ENCODE peak calls at places on chromosomes 2 and 18, in eight cellular contexts. One of them, this sample, is unnamed.

GRCh38 chr2:20676353-20677215 is 9.6 kb downstream of the GDF7 start:
- DNase-seq in H1: no peak
- DNase-seq in stomach: no peak
- DNase-seq in esophagus muscularis mucosa: no peak
- DNase-seq in GM23338: no peak
- DNase-seq in HCT116: no peak
- DNase-seq in suprapubic skin: no peak
- DNase-seq in SK-N-SH: no peak
- DNase-seq in this sample: no peak

GRCh38 chr2:64943387-64944150 is 45.6 kb upstream of the SLC1A4 start:
- DNase-seq in H1: no peak
- DNase-seq in stomach: peak; percentile 48
- DNase-seq in esophagus muscularis mucosa: no peak
- DNase-seq in GM23338: no peak
- DNase-seq in HCT116: no peak
- DNase-seq in suprapubic skin: peak; percentile 87
- DNase-seq in SK-N-SH: no peak
- DNase-seq in this sample: peak; percentile 71

GRCh38 chr2:119541476-119541875 is 2.8 kb upstream of the CFAP221 start:
- DNase-seq in H1: no peak
- DNase-seq in stomach: no peak
- DNase-seq in esophagus muscularis mucosa: no peak
- DNase-seq in GM23338: no peak
- DNase-seq in HCT116: no peak
- DNase-seq in suprapubic skin: no peak
- DNase-seq in SK-N-SH: no peak
- DNase-seq in this sample: no peak

GRCh38 chr2:120817136-120817955 is 81.7 kb downstream of the GLI2 start:
- DNase-seq in H1: no peak
- DNase-seq in stomach: no peak
- DNase-seq in esophagus muscularis mucosa: no peak
- DNase-seq in GM23338: no peak
- DNase-seq in HCT116: no peak
- DNase-seq in suprapubic skin: no peak
- DNase-seq in SK-N-SH: no peak
- DNase-seq in this sample: no peak

GRCh38 chr2:33518929-33519328 is 42.5 kb downstream of the RASGRP3 start:
- DNase-seq in H1: no peak
- DNase-seq in stomach: no peak
- DNase-seq in esophagus muscularis mucosa: peak; percentile 37
- DNase-seq in GM23338: no peak
- DNase-seq in HCT116: no peak
- DNase-seq in suprapubic skin: no peak
- DNase-seq in SK-N-SH: no peak
- DNase-seq in this sample: no peak

GRCh38 chr18:48859311-48860275 is 91.2 kb downstream of the SMAD7 start:
- DNase-seq in H1: peak; percentile 66
- DNase-seq in stomach: no peak
- DNase-seq in esophagus muscularis mucosa: no peak
- DNase-seq in GM23338: peak; percentile 61
- DNase-seq in HCT116: no peak
- DNase-seq in suprapubic skin: no peak
- DNase-seq in SK-N-SH: peak; percentile 92
- DNase-seq in this sample: no peak

GRCh38 chr2:223786236-223786635 is 51.1 kb downstream of the AP1S3 start:
- DNase-seq in H1: no peak
- DNase-seq in stomach: no peak
- DNase-seq in esophagus muscularis mucosa: no peak
- DNase-seq in GM23338: no peak
- DNase-seq in HCT116: no peak
- DNase-seq in suprapubic skin: no peak
- DNase-seq in SK-N-SH: no peak
- DNase-seq in this sample: no peak

GRCh38 chr2:10332402-10333246 is 29.9 kb downstream of the HPCAL1 start:
- DNase-seq in H1: no peak
- DNase-seq in stomach: no peak
- DNase-seq in esophagus muscularis mucosa: no peak
- DNase-seq in GM23338: no peak
- DNase-seq in HCT116: no peak
- DNase-seq in suprapubic skin: no peak
- DNase-seq in SK-N-SH: no peak
- DNase-seq in this sample: no peak

GRCh38 chr2:23286765-23287155 is 98.2 kb upstream of the KLHL29 start:
- DNase-seq in H1: no peak
- DNase-seq in stomach: no peak
- DNase-seq in esophagus muscularis mucosa: peak; percentile 92
- DNase-seq in GM23338: no peak
- DNase-seq in HCT116: no peak
- DNase-seq in suprapubic skin: peak; percentile 73
- DNase-seq in SK-N-SH: no peak
- DNase-seq in this sample: no peak

GRCh38 chr2:23287250-23287704 is 97.7 kb upstream of the KLHL29 start:
- DNase-seq in H1: no peak
- DNase-seq in stomach: no peak
- DNase-seq in esophagus muscularis mucosa: peak; percentile 88
- DNase-seq in GM23338: peak; percentile 11
- DNase-seq in HCT116: no peak
- DNase-seq in suprapubic skin: no peak
- DNase-seq in SK-N-SH: no peak
- DNase-seq in this sample: peak; percentile 68

GRCh38 chr2:23286031-23286764 is 98.8 kb upstream of the KLHL29 start:
- DNase-seq in H1: no peak
- DNase-seq in stomach: no peak
- DNase-seq in esophagus muscularis mucosa: peak; percentile 79
- DNase-seq in GM23338: no peak
- DNase-seq in HCT116: no peak
- DNase-seq in suprapubic skin: no peak
- DNase-seq in SK-N-SH: no peak
- DNase-seq in this sample: no peak

GRCh38 chr2:23283653-23284052 is 101.3 kb upstream of the KLHL29 start:
- DNase-seq in H1: no peak
- DNase-seq in stomach: no peak
- DNase-seq in esophagus muscularis mucosa: peak; percentile 34
- DNase-seq in GM23338: no peak
- DNase-seq in HCT116: no peak
- DNase-seq in suprapubic skin: no peak
- DNase-seq in SK-N-SH: no peak
- DNase-seq in this sample: no peak

GRCh38 chr2:23285076-23285795 is 99.7 kb upstream of the KLHL29 start:
- DNase-seq in H1: no peak
- DNase-seq in stomach: no peak
- DNase-seq in esophagus muscularis mucosa: peak; percentile 42
- DNase-seq in GM23338: no peak
- DNase-seq in HCT116: no peak
- DNase-seq in suprapubic skin: no peak
- DNase-seq in SK-N-SH: no peak
- DNase-seq in this sample: no peak
- TF ChIP-seq POLR2AphosphoS5 in H1: no peak
- TF ChIP-seq POLR2AphosphoS5 in stomach: no peak
- TF ChIP-seq POLR2AphosphoS5 in esophagus muscularis mucosa: no peak
- TF ChIP-seq POLR2AphosphoS5 in GM23338: no peak
- TF ChIP-seq POLR2AphosphoS5 in HCT116: no peak
- TF ChIP-seq POLR2AphosphoS5 in suprapubic skin: no peak
- TF ChIP-seq POLR2AphosphoS5 in SK-N-SH: no peak
- TF ChIP-seq POLR2AphosphoS5 in this sample: no peak

DNA sequence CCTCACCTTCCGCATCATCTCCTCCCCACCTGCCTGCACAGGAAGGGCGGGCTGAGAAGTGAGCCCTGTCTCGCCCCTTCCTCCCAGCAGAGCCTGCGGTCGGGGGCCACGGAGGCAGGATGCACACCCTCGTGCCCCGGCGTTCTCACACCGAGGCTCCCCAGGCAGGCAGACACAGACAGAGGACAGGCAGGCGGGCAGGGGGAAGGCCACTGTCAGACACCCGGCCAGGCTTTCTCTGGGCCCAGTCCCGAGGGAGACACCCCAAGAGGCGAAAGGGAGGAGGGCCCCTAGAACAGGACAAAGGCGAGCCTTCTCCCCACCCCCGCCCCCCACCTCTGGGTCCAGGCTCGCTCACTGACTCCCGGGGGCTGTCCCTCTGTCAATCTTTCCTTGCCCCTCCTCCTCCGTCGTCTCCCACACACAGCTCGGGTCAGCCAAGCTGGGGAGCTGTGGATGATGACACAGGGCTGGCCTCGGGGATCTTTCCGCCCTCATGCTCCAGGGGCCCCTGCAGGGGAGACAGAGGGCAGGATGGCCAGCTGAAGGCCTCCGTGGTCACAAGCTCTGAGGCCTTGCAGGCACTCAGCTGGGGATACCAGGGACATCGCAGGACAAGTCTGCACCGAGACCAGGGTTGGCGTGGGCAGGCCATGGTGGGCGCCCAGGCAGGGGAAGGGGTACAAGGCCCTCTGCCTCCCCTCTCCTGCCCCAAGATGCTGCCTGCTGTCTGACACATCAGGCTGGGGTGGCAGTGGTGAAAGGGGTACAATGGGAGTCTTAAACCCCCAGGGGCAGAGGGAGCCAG is 24.9 kb downstream of the BIN1 start:
- DNase-seq in H1: no peak
- DNase-seq in stomach: peak; percentile 45
- DNase-seq in esophagus muscularis mucosa: no peak
- DNase-seq in GM23338: peak; percentile 44
- DNase-seq in HCT116: no peak
- DNase-seq in suprapubic skin: no peak
- DNase-seq in SK-N-SH: no peak
- DNase-seq in this sample: no peak
- H3K4me3 ChIP-seq in H1: no peak overlapping the region
- H3K4me3 ChIP-seq in stomach: peak overlapping the region; percentile 25
- H3K4me3 ChIP-seq in esophagus muscularis mucosa: peak overlapping the region; percentile 3
- H3K4me3 ChIP-seq in GM23338: no peak overlapping the region
- H3K4me3 ChIP-seq in HCT116: no peak overlapping the region
- H3K4me3 ChIP-seq in suprapubic skin: no peak overlapping the region
- H3K4me3 ChIP-seq in SK-N-SH: no peak overlapping the region
- H3K4me3 ChIP-seq in this sample: peak overlapping the region; percentile 13

DNA sequence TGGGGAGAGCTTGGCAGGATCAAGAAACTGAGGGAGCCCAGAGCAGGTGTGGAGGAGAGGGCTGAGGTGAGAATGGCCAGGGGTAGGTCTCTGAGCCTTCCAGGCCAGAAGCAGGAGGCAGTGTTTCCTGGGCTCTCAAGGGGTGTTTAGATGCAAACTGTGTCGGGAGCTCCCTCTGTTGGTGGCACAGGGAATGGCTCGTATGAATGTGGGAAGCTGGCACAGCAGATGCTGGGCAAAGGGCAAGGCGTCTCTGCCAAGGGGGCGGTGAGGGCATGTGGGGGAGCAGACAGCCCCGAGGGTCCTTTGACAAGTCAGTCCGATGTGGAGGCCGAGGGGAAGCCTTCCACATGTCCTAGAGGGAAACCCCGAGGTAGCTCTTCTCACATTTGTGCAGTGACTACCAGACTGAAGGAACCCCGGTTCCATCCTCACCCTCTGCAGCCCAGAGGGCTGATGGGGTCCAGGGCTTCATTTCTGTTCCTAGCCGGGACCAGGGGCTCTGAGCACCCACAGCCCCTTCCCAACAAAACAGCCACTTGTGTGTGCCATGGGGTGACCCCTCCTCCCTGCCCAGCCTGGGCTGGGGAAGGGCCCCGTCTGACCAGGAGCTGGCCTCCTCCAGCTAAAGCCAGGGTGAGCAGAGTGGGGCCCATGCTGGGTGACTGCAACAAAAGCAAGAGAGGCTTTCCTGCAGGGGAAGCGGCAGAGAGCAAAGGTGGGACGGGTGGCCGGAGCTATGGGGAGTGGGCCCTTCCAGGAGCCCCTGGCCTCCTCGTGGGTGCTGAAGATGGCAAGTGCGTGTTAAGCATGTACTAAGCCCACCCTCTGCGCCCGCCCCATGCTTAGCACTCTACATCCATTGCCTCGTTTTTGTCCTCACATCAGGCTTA is 103.4 kb downstream of the SEPTIN10 start:
- DNase-seq in H1: peak; percentile 88
- DNase-seq in stomach: peak; percentile 84
- DNase-seq in esophagus muscularis mucosa: peak; percentile 95
- DNase-seq in GM23338: peak; percentile 83
- DNase-seq in HCT116: peak; percentile 50
- DNase-seq in suprapubic skin: peak; percentile 87
- DNase-seq in SK-N-SH: peak; percentile 87
- DNase-seq in this sample: peak; percentile 72
- TF ChIP-seq POLR2AphosphoS5 in H1: no peak
- TF ChIP-seq POLR2AphosphoS5 in stomach: no peak
- TF ChIP-seq POLR2AphosphoS5 in esophagus muscularis mucosa: peak; percentile 46
- TF ChIP-seq POLR2AphosphoS5 in GM23338: no peak
- TF ChIP-seq POLR2AphosphoS5 in HCT116: no peak
- TF ChIP-seq POLR2AphosphoS5 in suprapubic skin: no peak
- TF ChIP-seq POLR2AphosphoS5 in SK-N-SH: no peak
- TF ChIP-seq POLR2AphosphoS5 in this sample: no peak

GRCh38 chr2:189577108-189577507 is 3.5 kb downstream of the SLC40A1 start:
- DNase-seq in H1: no peak
- DNase-seq in stomach: no peak
- DNase-seq in esophagus muscularis mucosa: no peak
- DNase-seq in GM23338: no peak
- DNase-seq in HCT116: no peak
- DNase-seq in suprapubic skin: no peak
- DNase-seq in SK-N-SH: no peak
- DNase-seq in this sample: no peak
- H3K4me3 ChIP-seq in H1: no peak overlapping the region
- H3K4me3 ChIP-seq in stomach: no peak overlapping the region
- H3K4me3 ChIP-seq in esophagus muscularis mucosa: peak overlapping the region; percentile 83
- H3K4me3 ChIP-seq in GM23338: no peak overlapping the region
- H3K4me3 ChIP-seq in HCT116: no peak overlapping the region
- H3K4me3 ChIP-seq in suprapubic skin: peak overlapping the region; percentile 16
- H3K4me3 ChIP-seq in SK-N-SH: no peak overlapping the region
- H3K4me3 ChIP-seq in this sample: peak overlapping the region; percentile 81

GRCh38 chr2:218272531-218273212 is 2.4 kb downstream of the PNKD start:
- DNase-seq in H1: peak; percentile 86
- DNase-seq in stomach: peak; percentile 90
- DNase-seq in esophagus muscularis mucosa: peak; percentile 97
- DNase-seq in GM23338: peak; percentile 91
- DNase-seq in HCT116: peak; percentile 85
- DNase-seq in suprapubic skin: peak; percentile 95
- DNase-seq in SK-N-SH: peak; percentile 79
- DNase-seq in this sample: peak; percentile 85
- TF ChIP-seq POLR2AphosphoS5 in H1: no peak
- TF ChIP-seq POLR2AphosphoS5 in stomach: peak; percentile 78
- TF ChIP-seq POLR2AphosphoS5 in esophagus muscularis mucosa: peak; percentile 84
- TF ChIP-seq POLR2AphosphoS5 in GM23338: no peak
- TF ChIP-seq POLR2AphosphoS5 in HCT116: no peak
- TF ChIP-seq POLR2AphosphoS5 in suprapubic skin: peak; percentile 95
- TF ChIP-seq POLR2AphosphoS5 in SK-N-SH: no peak
- TF ChIP-seq POLR2AphosphoS5 in this sample: peak; percentile 79

GRCh38 chr2:206255003-206255402 is 19.5 kb upstream of the ZDBF2 start:
- DNase-seq in H1: no peak
- DNase-seq in stomach: no peak
- DNase-seq in esophagus muscularis mucosa: no peak
- DNase-seq in GM23338: peak; percentile 79
- DNase-seq in HCT116: no peak
- DNase-seq in suprapubic skin: no peak
- DNase-seq in SK-N-SH: no peak
- DNase-seq in this sample: no peak

GRCh38 chr2:206257345-206257744 is 17.1 kb upstream of the ZDBF2 start:
- DNase-seq in H1: no peak
- DNase-seq in stomach: no peak
- DNase-seq in esophagus muscularis mucosa: peak; percentile 62
- DNase-seq in GM23338: no peak
- DNase-seq in HCT116: no peak
- DNase-seq in suprapubic skin: no peak
- DNase-seq in SK-N-SH: no peak
- DNase-seq in this sample: no peak

GRCh38 chr2:206256711-206257110 is 17.8 kb upstream of the ZDBF2 start:
- DNase-seq in H1: no peak
- DNase-seq in stomach: no peak
- DNase-seq in esophagus muscularis mucosa: peak; percentile 45
- DNase-seq in GM23338: no peak
- DNase-seq in HCT116: no peak
- DNase-seq in suprapubic skin: no peak
- DNase-seq in SK-N-SH: no peak
- DNase-seq in this sample: no peak

GRCh38 chr2:206250041-206250897 is 24.2 kb upstream of the ZDBF2 start:
- DNase-seq in H1: peak; percentile 65
- DNase-seq in stomach: no peak
- DNase-seq in esophagus muscularis mucosa: no peak
- DNase-seq in GM23338: peak; percentile 70
- DNase-seq in HCT116: no peak
- DNase-seq in suprapubic skin: no peak
- DNase-seq in SK-N-SH: no peak
- DNase-seq in this sample: no peak

GRCh38 chr2:206253125-206253787 is 21.2 kb upstream of the ZDBF2 start:
- DNase-seq in H1: no peak
- DNase-seq in stomach: no peak
- DNase-seq in esophagus muscularis mucosa: no peak
- DNase-seq in GM23338: no peak
- DNase-seq in HCT116: no peak
- DNase-seq in suprapubic skin: no peak
- DNase-seq in SK-N-SH: no peak
- DNase-seq in this sample: no peak
- H3K4me3 ChIP-seq in H1: no peak overlapping the region
- H3K4me3 ChIP-seq in stomach: no peak overlapping the region
- H3K4me3 ChIP-seq in esophagus muscularis mucosa: no peak overlapping the region
- H3K4me3 ChIP-seq in GM23338: no peak overlapping the region
- H3K4me3 ChIP-seq in HCT116: no peak overlapping the region
- H3K4me3 ChIP-seq in suprapubic skin: no peak overlapping the region
- H3K4me3 ChIP-seq in SK-N-SH: no peak overlapping the region
- H3K4me3 ChIP-seq in this sample: no peak overlapping the region

This sample was measured in breast epithelium.